ENCODE peak calls at places on chromosomes 6 and 20, in six cellular contexts. W, E, N, X, P and C are unnamed samples.
A peak's percentile ranks its signal among the peaks of the same experiment; 100 is the strongest.

GRCh38 chr6:39821739-39822532 is 29.8 kb downstream of the DAAM2 start:
- DNase-seq in P (no peak), N (no peak), X (no peak), W (no peak), E (no peak), C (no peak)

GRCh38 chr6:119255492-119255891 is 94.1 kb downstream of the MAN1A1 start:
- DNase-seq in P (no peak), X (no peak), W (no peak), E (no peak), N (no peak), C (no peak)

GRCh38 chr20:8132632-8133587 is 844 bp downstream of the PLCB1 start:
- DNase-seq in N (peak; percentile 67), X (peak; percentile 28), W (peak; percentile 10), E (peak; percentile 82), P (peak; percentile 73), C (peak; percentile 14)

GRCh38 chr6:156849806-156850205 is 72.6 kb downstream of the ARID1B start:
- DNase-seq in P (no peak), N (no peak), X (no peak), W (no peak), E (no peak), C (no peak)

GRCh38 chr6:128600397-128600951 is 80.1 kb upstream of the PTPRK start:
- DNase-seq in P (no peak), W (no peak), X (peak; percentile 86), N (no peak), E (no peak), C (no peak)

GRCh38 chr6:54286141-54286540 is 22.1 kb upstream of the TINAG start:
- DNase-seq in X (peak; percentile 55), W (no peak), N (no peak), P (no peak), E (no peak), C (no peak)

GRCh38 chr6:101537917-101538316 is 144.4 kb downstream of the GRIK2 start:
- DNase-seq in X (no peak), N (no peak), E (no peak), W (no peak), P (no peak), C (no peak)

GRCh38 chr6:39688494-39688893 is 36.7 kb downstream of the KIF6 start:
- DNase-seq in W (no peak), E (no peak), N (no peak), P (no peak), X (peak; percentile 46), C (no peak)

GRCh38 chr20:58008866-58009265 is 219.6 kb downstream of the ANKRD60 start:
- DNase-seq in E (no peak), N (no peak), X (no peak), W (no peak), P (no peak), C (no peak)

GRCh38 chr20:60137657-60138245 is 179.5 kb downstream of the CDH26 start:
- DNase-seq in P (no peak), X (peak; percentile 28), E (no peak), N (no peak), W (no peak), C (no peak)

GRCh38 chr20:47196091-47197081 is 160.1 kb downstream of the ZMYND8 start:
- DNase-seq in X (peak; percentile 47), N (peak; percentile 69), W (peak; percentile 66), P (peak; percentile 87), E (peak; percentile 94), C (peak; percentile 63)

GRCh38 chr20:55160996-55161395 is 685.6 kb downstream of the DOK5 start:
- DNase-seq in E (no peak), N (no peak), W (no peak), P (no peak), X (peak; percentile 84), C (no peak)

GRCh38 chr20:17610566-17611289 is 40.9 kb downstream of the DSTN start:
- DNase-seq in W (peak; percentile 34), P (peak; percentile 70), N (peak; percentile 56), E (peak; percentile 78), X (peak; percentile 32), C (peak; percentile 51)

GRCh38 chr6:1136415-1136774 is 175.5 kb upstream of the FOXQ1 start:
- DNase-seq in X (peak; percentile 81), E (no peak), P (no peak), N (no peak), W (no peak), C (no peak)

GRCh38 chr6:159007510-159007909 is 7.5 kb upstream of the RSPH3 start:
- DNase-seq in N (no peak), X (no peak), E (no peak), P (no peak), W (no peak), C (no peak)

GRCh38 chr6:21220271-21220987 is 373.1 kb upstream of the SOX4 start:
- DNase-seq in W (no peak), E (no peak), N (peak; percentile 24), P (no peak), X (no peak), C (no peak)

GRCh38 chr6:32255212-32256153 is 31.6 kb upstream of the NOTCH4 start:
- DNase-seq in X (peak; percentile 81), N (peak; percentile 53), E (peak; percentile 88), W (peak; percentile 31), P (peak; percentile 83), C (peak; percentile 46)

GRCh38 chr6:46876126-46876525 is 45.6 kb downstream of the ADGRF5 start:
- DNase-seq in W (no peak), P (no peak), X (peak; percentile 97), N (peak; percentile 66), E (no peak), C (no peak)

GRCh38 chr6:145731432-145731831 is 3.9 kb downstream of the EPM2A start:
- DNase-seq in W (no peak), E (no peak), P (no peak), X (no peak), N (no peak), C (no peak)

GRCh38 chr20:20950620-20951019 is 155.5 kb downstream of the LINC00237 start:
- DNase-seq in E (no peak), W (no peak), N (no peak), X (no peak), P (no peak), C (no peak)

GRCh38 chr6:90938116-90938515 is 351.2 kb upstream of the MAP3K7 start:
- DNase-seq in E (no peak), W (no peak), X (peak; percentile 70), N (no peak), P (no peak), C (no peak)

GRCh38 chr20:32411955-32412706 is 54.0 kb downstream of the ASXL1 start:
- DNase-seq in X (no peak), N (no peak), E (no peak), W (no peak), P (no peak), C (no peak)

GRCh38 chr20:3547906-3548305 is 77.1 kb downstream of the ATRN start:
- DNase-seq in X (no peak), E (no peak), W (no peak), P (no peak), N (no peak), C (no peak)

GRCh38 chr6:33116881-33117711 is 41.3 kb downstream of the HLA-DPB1 start:
- DNase-seq in E (peak; percentile 70), X (no peak), W (no peak), N (no peak), P (no peak), C (no peak)

GRCh38 chr6:3438190-3439167 is 18.4 kb downstream of the SLC22A23 start:
- DNase-seq in N (no peak), P (no peak), W (no peak), E (no peak), X (peak; percentile 16), C (no peak)

GRCh38 chr6:89364586-89364985 is 12.1 kb upstream of the UBE2J1 start:
- DNase-seq in P (no peak), N (no peak), W (no peak), X (no peak), E (no peak), C (no peak)

GRCh38 chr20:35421322-35421721 is 9.5 kb upstream of the UQCC1 start:
- DNase-seq in P (no peak), X (no peak), E (no peak), W (no peak), N (no peak), C (no peak)

GRCh38 chr20:59752101-59752586 is 147.8 kb downstream of the PHACTR3 start:
- DNase-seq in P (no peak), E (no peak), N (no peak), W (no peak), X (no peak), C (no peak)

GRCh38 chr6:43963203-43963602 is 164.0 kb downstream of the MRPL14 start:
- DNase-seq in W (no peak), P (no peak), X (no peak), E (no peak), N (no peak), C (no peak)

GRCh38 chr6:149964243-149965190 is 774 bp downstream of the ULBP1 start:
- DNase-seq in P (no peak), N (no peak), W (no peak), E (no peak), X (no peak), C (no peak)

GRCh38 chr20:13430346-13431002 is 208.3 kb downstream of the TASP1 start:
- DNase-seq in P (no peak), W (no peak), N (no peak), E (peak; percentile 10), X (peak; percentile 47), C (no peak)

GRCh38 chr6:133392641-133393040 is 151.5 kb downstream of the EYA4 start:
- DNase-seq in E (no peak), N (no peak), W (no peak), X (no peak), P (no peak), C (no peak)

GRCh38 chr20:15288076-15288475 is 950.7 kb upstream of the FLRT3 start:
- DNase-seq in X (no peak), E (no peak), N (no peak), W (no peak), P (no peak), C (no peak)
- H3K9me3 ChIP-seq in X (no peaks in the 10 kb centered on the region), E (no peaks in the 10 kb centered on the region), N (no peaks in the 10 kb centered on the region), W (no peaks in the 10 kb centered on the region), P (no peaks in the 10 kb centered on the region), C (no peaks in the 10 kb centered on the region)

GRCh38 chr6:2327591-2327990 is 82.2 kb upstream of the GMDS start:
- DNase-seq in W (no peak), X (no peak), P (no peak), N (no peak), E (no peak), C (no peak)
- H3K9me3 ChIP-seq in W (peaks cover 14% of the 10 kb centered on the region), X (peaks cover 5% of the 10 kb centered on the region), P (peaks cover 9% of the 10 kb centered on the region), N (no peaks in the 10 kb centered on the region), E (peaks cover 64% of the 10 kb centered on the region), C (peaks cover 10% of the 10 kb centered on the region)

DNA sequence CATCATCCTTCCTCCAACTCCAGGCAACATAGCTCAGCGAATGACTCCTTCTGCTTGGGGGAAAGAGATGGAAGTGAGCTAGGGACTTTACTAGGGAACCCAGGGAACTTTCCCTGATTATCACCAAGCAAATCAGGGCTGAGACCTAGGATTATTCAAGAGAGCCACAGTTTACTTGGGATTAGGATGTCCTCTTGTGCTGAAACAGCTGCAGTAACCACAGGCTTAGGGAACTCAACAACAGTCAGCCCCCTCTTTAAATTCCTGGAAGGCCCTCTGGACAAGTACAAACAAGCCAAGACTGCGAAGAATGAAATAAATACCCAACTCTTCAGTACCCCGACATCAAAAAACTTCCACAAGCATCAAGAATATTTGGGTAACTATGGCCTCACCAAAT is 700.9 kb downstream of the COL12A1 start:
- DNase-seq in N (no peak), E (no peak), P (no peak), X (no peak), W (no peak), C (no peak)
- H3K9me3 ChIP-seq in N (no peaks in the 10 kb centered on the region), E (peaks cover 44% of the 10 kb centered on the region), P (peaks cover 8% of the 10 kb centered on the region), X (peaks cover 5% of the 10 kb centered on the region), W (no peaks in the 10 kb centered on the region), C (no peaks in the 10 kb centered on the region)

GRCh38 chr6:85983032-85983659 is 340.5 kb upstream of the SYNCRIP start:
- DNase-seq in N (no peak), E (no peak), X (no peak), P (no peak), W (no peak), C (no peak)

GRCh38 chr6:85986681-85987080 is 344.0 kb upstream of the SYNCRIP start:
- DNase-seq in X (no peak), E (no peak), N (no peak), P (no peak), W (no peak), C (no peak)
- H3K9me3 ChIP-seq in X (peaks cover 2% of the 10 kb centered on the region), E (peaks cover 22% of the 10 kb centered on the region), N (no peaks in the 10 kb centered on the region), P (peaks cover 10% of the 10 kb centered on the region), W (peaks cover 5% of the 10 kb centered on the region), C (no peaks in the 10 kb centered on the region)